ENCODE peak calls at places on chromosomes 7 and 10, in four cellular contexts. G is GM12878, X is SK-N-SH, F is K562. B is an unnamed sample.

GRCh38 chr10:6771361-6771760 is 191.3 kb upstream of the PRKCQ start:
- DNase-seq in G (no peak), X (no peak), F (no peak), B (no peak)

GRCh38 chr7:80552304-80552703 is 40.4 kb upstream of the GNAT3 start:
- DNase-seq in X (no peak), G (no peak), F (no peak), B (no peak)

GRCh38 chr10:71075759-71076472 is 136.5 kb upstream of the UNC5B start:
- DNase-seq in F (no peak), G (no peak), X (peak), B (peak)

GRCh38 chr10:37844644-37845043 is 12.8 kb downstream of the ZNF248 start:
- DNase-seq in F (no peak), G (no peak), X (no peak), B (no peak)

GRCh38 chr10:114477285-114477684 is 73.0 kb upstream of the AFAP1L2 start:
- DNase-seq in G (no peak), X (no peak), F (no peak), B (no peak)

GRCh38 chr7:158204453-158204852 is 383.2 kb downstream of the PTPRN2 start:
- DNase-seq in X (no peak), F (no peak), G (no peak), B (no peak)

GRCh38 chr7:104275900-104276299 is 52.5 kb upstream of the LHFPL3 start:
- DNase-seq in X (no peak), F (no peak), G (no peak), B (no peak)

GRCh38 chr7:10934292-10934691 is 39.4 kb upstream of the PHF14 start:
- DNase-seq in F (no peak), X (no peak), G (no peak), B (no peak)

GRCh38 chr10:111076191-111076681 is 593 bp upstream of the ADRA2A start:
- DNase-seq in F (peak), G (no peak), X (peak), B (peak)

GRCh38 chr7:146119016-146119415 is 2.4 kb downstream of the CNTNAP2 start:
- DNase-seq in G (no peak), X (peak), F (no peak), B (no peak)

GRCh38 chr10:91597397-91597881 is 35.4 kb downstream of the PPP1R3C start:
- DNase-seq in G (no peak), X (peak), F (no peak), B (no peak)

GRCh38 chr10:46169736-46170135 is 117.1 kb upstream of the ANTXRL start:
- DNase-seq in G (no peak), X (no peak), F (no peak), B (no peak)

GRCh38 chr10:61628875-61629513 is 33.7 kb upstream of the CABCOCO1 start:
- DNase-seq in F (no peak), G (no peak), X (no peak), B (no peak)

GRCh38 chr7:93632371-93632770 is 57.8 kb upstream of the CALCR start:
- DNase-seq in G (no peak), X (no peak), F (no peak), B (no peak)

DNA sequence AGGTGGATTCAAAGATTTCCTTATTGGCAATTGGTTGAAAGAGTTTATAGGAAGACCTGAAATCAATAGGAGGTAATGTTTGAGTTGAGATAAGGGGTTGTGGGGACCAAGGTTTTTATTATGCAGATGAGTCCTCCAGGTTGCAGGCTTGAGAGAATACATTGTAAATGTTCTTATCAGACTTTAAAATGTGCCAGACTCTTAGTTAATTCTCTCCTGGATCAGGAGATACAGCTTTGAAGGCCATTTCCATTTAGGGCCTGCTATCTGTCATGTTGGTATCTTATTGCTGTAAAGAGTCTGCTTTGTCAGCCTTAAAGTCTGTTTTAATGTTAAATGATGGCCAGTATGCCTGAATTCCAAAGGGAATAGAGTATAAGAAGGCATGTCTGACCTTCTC is 61.8 kb upstream of the CALCR start:
- DNase-seq in G (no peak), F (peak), X (no peak), B (no peak)
- TF ChIP-seq NRF1 in G (no peak), F (no peak), X (no peak), B (no peak)

DNA sequence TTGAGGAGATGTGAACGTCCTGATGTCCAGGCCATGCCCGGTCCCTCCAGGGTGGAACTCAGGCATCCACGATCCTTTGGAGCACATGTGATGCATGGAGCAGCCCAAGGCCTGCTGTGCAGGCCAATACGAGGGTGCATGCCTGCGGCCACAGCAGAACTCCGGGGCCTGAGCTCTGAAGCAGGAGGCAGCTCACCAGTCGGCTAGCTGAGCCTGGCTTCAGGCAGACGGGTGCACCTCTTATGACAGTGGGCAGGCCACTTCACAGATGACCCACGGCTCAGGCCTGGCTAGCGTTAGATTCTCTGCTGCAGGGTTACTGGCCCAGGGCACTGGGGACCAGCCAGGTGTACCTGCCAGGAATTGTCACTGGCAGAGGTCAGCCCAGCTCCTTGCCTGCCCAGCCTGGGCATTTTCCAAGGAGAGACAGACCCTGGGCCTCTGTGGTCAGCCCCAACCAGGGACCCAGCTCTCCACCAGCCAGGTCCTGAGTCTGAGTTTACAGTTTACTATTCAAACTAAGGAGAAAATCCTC is 29.6 kb upstream of the INPP5A start:
- DNase-seq in X (peak), G (no peak), F (no peak), B (no peak)
- TF ChIP-seq NRF1 in X (no peak), G (no peak), F (no peak), B (no peak)

GRCh38 chr10:93030409-93030808 is 30.2 kb upstream of the CYP26C1 start:
- DNase-seq in F (no peak), G (no peak), X (no peak), B (no peak)
- TF ChIP-seq NRF1 in F (no peak), G (no peak), X (no peak), B (no peak)

GRCh38 chr7:150781016-150781415 is 19.1 kb downstream of the TMEM176B start:
- DNase-seq in F (no peak), X (no peak), G (no peak), B (no peak)
- TF ChIP-seq NRF1 in F (no peak), X (no peak), G (no peak), B (no peak)

GRCh38 chr7:116809636-116810266 is 52.6 kb upstream of the CAPZA2 start:
- DNase-seq in G (no peak), X (peak), F (peak), B (no peak)
- TF ChIP-seq NRF1 in G (no peak), X (no peak), F (no peak), B (no peak)

GRCh38 chr10:32317795-32318194 is 29.2 kb downstream of the EPC1 start:
- DNase-seq in G (peak), F (no peak), X (no peak), B (no peak)
- TF ChIP-seq NRF1 in G (no peak), F (no peak), X (no peak), B (no peak)

GRCh38 chr10:14158575-14158974 is 172.1 kb downstream of the FRMD4A start:
- DNase-seq in F (no peak), G (no peak), X (no peak), B (no peak)

GRCh38 chr10:14162626-14163344 is 167.9 kb downstream of the FRMD4A start:
- DNase-seq in G (no peak), F (no peak), X (no peak), B (no peak)

GRCh38 chr10:14160299-14160698 is 170.4 kb downstream of the FRMD4A start:
- DNase-seq in F (no peak), G (no peak), X (no peak), B (no peak)

DNA sequence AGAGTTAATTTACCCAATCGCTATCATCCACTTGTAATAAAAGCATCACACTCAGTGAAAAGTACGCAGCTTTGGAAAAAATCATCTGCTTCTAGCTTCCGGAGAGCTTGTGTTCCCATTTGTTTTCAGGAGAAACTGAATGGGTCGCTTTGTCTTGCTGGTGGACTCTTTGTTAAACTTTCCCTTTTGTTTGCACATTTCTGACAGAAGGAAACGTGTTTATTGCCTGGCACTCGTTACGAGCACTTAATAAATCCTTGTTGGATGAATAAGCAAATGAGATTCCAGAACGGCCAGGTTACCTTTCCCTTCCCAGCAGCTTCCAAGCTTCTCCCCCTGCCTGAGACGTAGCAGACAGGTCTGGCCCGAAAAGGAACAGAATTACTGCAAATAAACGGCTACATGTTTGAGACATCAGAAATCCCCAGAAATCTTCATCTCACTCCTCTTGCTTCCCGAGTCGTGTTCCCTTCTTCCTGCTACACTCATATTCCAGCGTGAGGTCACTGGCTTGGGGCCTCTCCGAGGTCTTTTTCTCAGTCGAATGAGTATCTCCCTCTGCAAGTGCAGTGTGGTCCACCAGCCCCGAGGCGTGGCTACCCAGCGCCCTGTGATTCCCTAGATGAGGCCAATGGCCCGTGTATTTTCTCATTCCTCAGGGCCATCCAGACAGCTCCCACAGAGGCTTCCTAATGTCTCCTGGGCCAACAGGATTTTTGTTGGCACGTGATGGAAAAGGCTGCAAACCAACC is 167.2 kb downstream of the FRMD4A start:
- DNase-seq in F (no peak), G (no peak), X (no peak), B (no peak)
- TF ChIP-seq NRF1 in F (no peak), G (no peak), X (no peak), B (no peak)

DNA sequence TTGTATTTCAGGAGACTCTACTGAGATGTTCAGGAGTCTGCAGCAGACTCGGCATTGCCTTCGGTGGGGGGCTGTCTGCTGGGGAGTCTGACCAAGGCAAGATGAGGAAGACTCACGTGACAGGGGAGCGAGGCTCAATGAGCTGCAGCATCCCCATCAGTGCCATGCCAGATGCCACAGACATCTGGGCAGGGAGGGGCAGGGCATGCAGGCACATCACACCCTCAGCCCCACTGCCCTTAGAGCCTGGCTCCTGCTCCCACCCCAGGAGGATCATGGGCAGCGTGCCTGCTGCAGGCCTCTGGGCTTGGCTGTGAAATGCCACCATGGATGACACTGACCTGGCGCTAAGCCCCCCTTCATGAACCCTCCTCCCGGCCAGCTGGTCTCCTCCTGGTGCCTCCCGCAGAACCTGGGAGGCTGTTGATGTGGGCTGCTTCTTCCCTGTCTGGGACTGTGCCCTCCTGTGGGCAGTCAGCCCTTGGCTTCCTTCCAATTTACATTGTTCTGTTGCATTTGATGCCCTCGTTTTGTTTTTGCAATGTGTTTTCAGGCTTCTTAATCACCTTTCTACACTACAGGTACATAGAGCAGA is 235.0 kb downstream of the PAXIP1 start:
- DNase-seq in G (no peak), F (no peak), X (peak), B (no peak)
- TF ChIP-seq NRF1 in G (no peak), F (no peak), X (no peak), B (no peak)

DNA sequence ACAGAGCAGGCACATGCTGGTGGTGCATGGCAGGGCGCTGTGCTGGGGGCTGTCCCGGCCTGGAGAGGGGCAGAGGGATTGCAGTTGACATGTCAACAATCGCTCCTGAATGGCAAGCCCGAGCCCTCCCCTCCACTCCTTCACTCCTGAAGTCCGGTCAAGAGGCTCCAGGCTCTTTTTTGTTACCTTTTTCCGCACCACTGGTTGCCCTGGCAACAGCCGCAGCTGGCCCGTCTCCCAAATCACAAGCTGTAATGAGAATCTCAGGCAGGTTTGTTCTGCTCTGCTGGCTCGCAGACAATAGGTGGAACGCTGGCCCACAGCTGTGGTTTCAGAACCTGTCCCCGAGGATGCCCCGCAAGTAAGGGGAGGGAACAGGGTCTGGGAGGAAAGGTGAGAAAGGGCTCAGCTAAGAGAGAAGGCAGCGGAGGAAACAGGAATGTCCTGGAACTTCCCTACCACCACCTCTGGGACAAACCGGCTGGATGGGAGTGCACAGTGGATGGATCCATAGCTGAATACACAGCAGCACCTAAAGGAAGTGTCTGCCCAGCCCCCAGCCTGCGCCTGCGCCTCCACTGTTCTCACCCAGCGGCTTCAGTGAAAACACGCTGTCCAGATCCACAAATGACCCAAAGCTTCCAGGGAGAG is 58.9 kb downstream of the CALML3 start:
- DNase-seq in X (peak), F (no peak), G (peak), B (no peak)
- TF ChIP-seq NRF1 in X (no peak), F (no peak), G (no peak), B (no peak)

GRCh38 chr10:126663328-126663727 is 7.2 kb downstream of the C10orf90 start:
- DNase-seq in F (no peak), G (no peak), X (no peak), B (no peak)
- TF ChIP-seq NRF1 in F (no peak), G (no peak), X (no peak), B (no peak)